ENCODE peak calls at places on chromosomes 5 and 9, in eight cellular contexts. N, U, K, C, Z, P, V and O are unnamed samples.

GRCh38 chr9:93899609-93900435 is 55.3 kb downstream of the BARX1 start:
- DNase-seq in K (no peak), V (no peak), U (no peak), N (peak), C (peak), P (no peak), Z (no peak), O (peak)

GRCh38 chr5:17123010-17123409 is 94.4 kb upstream of the BASP1 start:
- DNase-seq in Z (no peak), K (no peak), U (no peak), V (peak), N (no peak), P (peak), C (no peak), O (no peak)

GRCh38 chr5:963673-964531 is 44.7 kb upstream of the NKD2 start:
- DNase-seq in N (no peak), P (peak), K (no peak), U (no peak), V (no peak), C (peak), Z (no peak), O (peak)

GRCh38 chr5:76580983-76581382 is 42.2 kb downstream of the F2RL2 start:
- DNase-seq in Z (no peak), V (peak), N (no peak), K (no peak), C (no peak), U (no peak), P (no peak), O (no peak)

GRCh38 chr5:89268460-89268859 is 385.5 kb upstream of the MEF2C start:
- DNase-seq in K (no peak), V (no peak), N (no peak), P (no peak), C (no peak), Z (no peak), U (no peak), O (no peak)

GRCh38 chr5:132176987-132177386 is 50.7 kb downstream of the P4HA2 start:
- DNase-seq in K (peak), C (no peak), N (no peak), Z (no peak), V (no peak), U (no peak), P (peak), O (no peak)

GRCh38 chr9:83681490-83681889 is 26.3 kb downstream of the UBQLN1 start:
- DNase-seq in N (no peak), K (no peak), U (no peak), C (no peak), P (no peak), V (no peak), Z (no peak), O (no peak)

GRCh38 chr9:21153688-21154608 is 12.3 kb upstream of the IFNW1 start:
- DNase-seq in K (peak), C (peak), V (no peak), P (peak), Z (peak), N (no peak), U (peak), O (no peak)

GRCh38 chr9:121769939-121770338 is 118.5 kb downstream of the DAB2IP start:
- DNase-seq in Z (no peak), P (no peak), N (no peak), U (no peak), V (peak), K (no peak), C (no peak), O (no peak)

GRCh38 chr9:92100237-92100911 is 14.8 kb downstream of the SPTLC1 start:
- DNase-seq in P (peak), C (no peak), V (no peak), Z (no peak), N (no peak), U (peak), K (peak), O (no peak)

GRCh38 chr9:134419684-134420076 is 93.4 kb downstream of the RXRA start:
- DNase-seq in N (no peak), U (no peak), V (no peak), P (no peak), C (no peak), Z (peak), K (peak), O (no peak)